ENCODE peak calls at places on chromosomes 1 and 21, in four cellular contexts. D, P, H and Y are unnamed samples.

GRCh38 chr1:234836786-234837185 is 226.8 kb upstream of the IRF2BP2 start:
- DNase-seq in D (no peak), P (no peak), H (no peak), Y (no peak)

GRCh38 chr1:199064971-199065370 is 426.1 kb downstream of the PTPRC start:
- DNase-seq in D (no peak), P (no peak), H (no peak), Y (no peak)

GRCh38 chr1:192890134-192890533 is 81.3 kb downstream of the RGS2 start:
- DNase-seq in D (no peak), P (no peak), H (no peak), Y (no peak)

GRCh38 chr1:81809808-81810207 is 9.1 kb downstream of the ADGRL2 start:
- DNase-seq in D (no peak), P (no peak), H (no peak), Y (no peak)

GRCh38 chr1:77511440-77511840 is 171.0 kb downstream of the ZZZ3 start:
- DNase-seq in D (no peak), P (no peak), H (no peak), Y (no peak)

GRCh38 chr1:59653968-59654367 is 160.8 kb upstream of the HOOK1 start:
- DNase-seq in D (no peak), P (no peak), H (no peak), Y (no peak)

GRCh38 chr1:222618001-222618879 is at the start of gene MIA3:
- DNase-seq in D (peak), P (peak), H (peak), Y (no peak)

GRCh38 chr1:199404976-199405375 is 622.5 kb upstream of the NR5A2 start:
- DNase-seq in D (no peak), P (no peak), H (no peak), Y (no peak)

GRCh38 chr1:197519741-197520334 is 251.8 kb downstream of the CRB1 start:
- DNase-seq in D (peak), P (peak), H (peak), Y (no peak)

GRCh38 chr1:98702976-98703375 is 41.5 kb downstream of the SNX7 start:
- DNase-seq in D (no peak), P (no peak), H (no peak), Y (no peak)

GRCh38 chr1:99645699-99646531 is at the start of gene PALMD:
- DNase-seq in D (peak), P (peak), H (peak), Y (no peak)

GRCh38 chr1:155960081-155960745 is 18.1 kb downstream of the ARHGEF2 start:
- DNase-seq in D (no peak), P (no peak), H (no peak), Y (no peak)

DNA sequence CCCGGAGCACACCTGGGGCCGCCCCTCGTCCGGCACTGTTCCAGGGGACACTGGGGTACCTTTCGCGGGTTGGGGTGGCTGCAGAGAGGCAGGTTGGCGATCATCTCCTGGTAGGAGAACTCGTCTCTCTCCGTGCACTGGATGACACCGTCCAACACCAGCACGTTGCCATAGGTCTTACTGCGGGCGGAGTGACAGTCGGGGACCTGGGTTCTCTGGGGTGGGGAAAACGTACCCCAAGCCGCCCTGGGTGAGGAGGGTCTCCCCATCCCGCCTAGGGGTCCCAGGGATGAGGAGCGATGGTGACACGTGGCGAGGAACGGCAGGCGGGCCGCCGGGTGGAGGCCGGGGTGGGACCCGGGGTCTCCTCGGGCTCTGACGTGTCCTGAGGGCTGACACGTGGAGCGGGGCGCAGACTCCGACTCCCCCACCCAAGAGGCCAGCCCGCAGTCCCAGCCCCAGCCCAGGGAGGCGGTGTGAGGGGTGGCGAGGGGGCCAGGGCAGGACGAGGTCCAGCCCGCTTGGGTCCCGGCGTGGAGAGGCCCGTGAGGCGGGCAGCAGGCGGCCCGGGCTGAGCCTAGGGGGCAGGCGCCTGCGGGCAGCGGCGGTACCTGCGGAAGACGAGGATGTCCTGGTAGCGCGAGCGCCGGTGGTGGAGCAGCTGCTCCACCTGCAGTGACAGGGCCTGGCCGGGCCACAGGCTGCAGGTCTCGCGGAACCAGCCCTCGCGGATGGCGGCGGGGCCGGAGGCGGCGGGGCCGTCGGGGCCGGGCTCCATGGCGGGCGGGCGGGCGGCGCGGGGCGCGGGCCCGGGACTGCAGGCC is 440 bp downstream of the SRM start:
- DNase-seq in D (no peak), P (no peak), H (peak), Y (no peak)
- TF ChIP-seq POLR2AphosphoS2 in D (no peak), P (no peak), H (no peak), Y (peak)

GRCh38 chr1:177944673-177945014 is 25.2 kb downstream of the SEC16B start:
- DNase-seq in D (no peak), P (no peak), H (no peak), Y (no peak)

GRCh38 chr1:177943999-177944672 is 25.7 kb downstream of the SEC16B start:
- DNase-seq in D (no peak), P (no peak), H (no peak), Y (no peak)

GRCh38 chr1:177948336-177948972 is 21.4 kb downstream of the SEC16B start:
- DNase-seq in D (peak), P (peak), H (peak), Y (no peak)

GRCh38 chr1:177947623-177948022 is 22.2 kb downstream of the SEC16B start:
- DNase-seq in D (no peak), P (no peak), H (no peak), Y (no peak)

GRCh38 chr1:177945943-177946650 is 23.8 kb downstream of the SEC16B start:
- DNase-seq in D (peak), P (peak), H (peak), Y (no peak)
- TF ChIP-seq CHD2 in D (no peak), P (no peak), H (no peak), Y (no peak)

GRCh38 chr21:20996421-20997307 is 1.5 kb upstream of the NCAM2 start:
- DNase-seq in D (no peak), P (no peak), H (no peak), Y (no peak)

GRCh38 chr21:20998886-20999285 is 677 bp downstream of the NCAM2 start:
- DNase-seq in D (no peak), P (no peak), H (no peak), Y (no peak)

GRCh38 chr21:20998456-20998789 is 214 bp downstream of the NCAM2 start:
- DNase-seq in D (no peak), P (no peak), H (no peak), Y (no peak)

GRCh38 chr21:20997633-20998455 is at the start of gene NCAM2:
- DNase-seq in D (no peak), P (peak), H (peak), Y (no peak)

DNA sequence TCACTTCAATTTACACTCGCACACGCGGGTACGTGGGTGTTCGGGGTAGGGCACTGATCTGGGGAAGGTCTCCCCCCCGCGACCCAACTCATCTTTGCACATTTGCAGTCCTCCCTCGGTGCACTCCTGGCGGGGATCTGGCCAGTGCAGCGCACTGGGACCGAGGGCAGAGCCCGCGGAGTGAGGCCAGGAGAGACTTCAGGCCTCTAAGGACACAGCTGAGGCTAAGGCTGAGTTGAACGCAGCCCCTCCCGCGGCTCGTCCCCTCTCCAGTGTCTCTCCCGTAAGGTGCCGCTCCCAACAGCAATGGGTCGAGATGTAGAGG is 939 bp upstream of the NCAM2 start:
- DNase-seq in D (no peak), P (no peak), H (no peak), Y (no peak)
- TF ChIP-seq POLR2AphosphoS2 in D (no peak), P (no peak), H (no peak), Y (no peak)

GRCh38 chr1:54582566-54583306 is 34.7 kb downstream of the ACOT11 start:
- DNase-seq in D (no peak), P (no peak), H (no peak), Y (no peak)
- TF ChIP-seq CHD2 in D (no peak), P (no peak), H (no peak), Y (no peak)

GRCh38 chr1:102742426-102742825 is 365.9 kb downstream of the COL11A1 start:
- DNase-seq in D (no peak), P (no peak), H (no peak), Y (no peak)
- TF ChIP-seq POLR2AphosphoS2 in D (no peak), P (no peak), H (no peak), Y (no peak)

GRCh38 chr21:46159841-46160562 is 4.6 kb upstream of the FTCD start:
- DNase-seq in D (no peak), P (no peak), H (no peak), Y (no peak)
- TF ChIP-seq CHD2 in D (no peak), P (no peak), H (no peak), Y (no peak)